ENCODE peak calls at places on chromosomes 16 and 17, in four cellular contexts. One of them, this sample, is unnamed.

GRCh38 chr16:74568961-74569631 is 37.8 kb downstream of the GLG1 start:
- DNase-seq in hepatic stellate cell: peak; percentile 21
- DNase-seq in stimulated activated CD4-positive, alpha-beta T cell treated with anti-CD3 and anti-CD28 coated beads, Interleukin-2, amount 100 ng/mL, for 4 hours: no peak
- DNase-seq in stromal cell of bone marrow: peak; percentile 17
- DNase-seq in this sample: no peak

GRCh38 chr17:70906808-70907207 is 737.5 kb downstream of the KCNJ2 start:
- DNase-seq in stromal cell of bone marrow: no peak
- DNase-seq in hepatic stellate cell: no peak
- DNase-seq in stimulated activated CD4-positive, alpha-beta T cell treated with anti-CD3 and anti-CD28 coated beads, Interleukin-2, amount 100 ng/mL, for 4 hours: no peak
- DNase-seq in this sample: no peak

GRCh38 chr16:53999841-54000240 is 286.7 kb downstream of the IRX3 start:
- DNase-seq in stimulated activated CD4-positive, alpha-beta T cell treated with anti-CD3 and anti-CD28 coated beads, Interleukin-2, amount 100 ng/mL, for 4 hours: no peak
- DNase-seq in hepatic stellate cell: no peak
- DNase-seq in stromal cell of bone marrow: peak; percentile 61
- DNase-seq in this sample: no peak

GRCh38 chr17:64077409-64077808 is 52.5 kb downstream of the ERN1 start:
- DNase-seq in stimulated activated CD4-positive, alpha-beta T cell treated with anti-CD3 and anti-CD28 coated beads, Interleukin-2, amount 100 ng/mL, for 4 hours: no peak
- DNase-seq in hepatic stellate cell: no peak
- DNase-seq in stromal cell of bone marrow: no peak
- DNase-seq in this sample: no peak

GRCh38 chr16:49470550-49470949 is 96.9 kb downstream of the C16orf78 start:
- DNase-seq in stimulated activated CD4-positive, alpha-beta T cell treated with anti-CD3 and anti-CD28 coated beads, Interleukin-2, amount 100 ng/mL, for 4 hours: no peak
- DNase-seq in stromal cell of bone marrow: no peak
- DNase-seq in hepatic stellate cell: no peak
- DNase-seq in this sample: no peak

GRCh38 chr16:31089199-31089598 is 456 bp upstream of the PRSS53 start:
- DNase-seq in hepatic stellate cell: no peak
- DNase-seq in stimulated activated CD4-positive, alpha-beta T cell treated with anti-CD3 and anti-CD28 coated beads, Interleukin-2, amount 100 ng/mL, for 4 hours: no peak
- DNase-seq in stromal cell of bone marrow: no peak
- DNase-seq in this sample: no peak

GRCh38 chr17:8797621-8798175 is 1.5 kb downstream of the MFSD6L start:
- DNase-seq in stimulated activated CD4-positive, alpha-beta T cell treated with anti-CD3 and anti-CD28 coated beads, Interleukin-2, amount 100 ng/mL, for 4 hours: no peak
- DNase-seq in stromal cell of bone marrow: no peak
- DNase-seq in hepatic stellate cell: no peak
- DNase-seq in this sample: no peak

GRCh38 chr17:7475764-7476422 is 3.5 kb downstream of the ZBTB4 start:
- DNase-seq in stromal cell of bone marrow: no peak
- DNase-seq in stimulated activated CD4-positive, alpha-beta T cell treated with anti-CD3 and anti-CD28 coated beads, Interleukin-2, amount 100 ng/mL, for 4 hours: no peak
- DNase-seq in hepatic stellate cell: peak; percentile 37
- DNase-seq in this sample: no peak

GRCh38 chr17:83053779-83054451 is 25.5 kb upstream of the METRNL start:
- DNase-seq in hepatic stellate cell: no peak
- DNase-seq in stromal cell of bone marrow: no peak
- DNase-seq in stimulated activated CD4-positive, alpha-beta T cell treated with anti-CD3 and anti-CD28 coated beads, Interleukin-2, amount 100 ng/mL, for 4 hours: no peak
- DNase-seq in this sample: no peak

GRCh38 chr16:71781741-71782140 is 26.9 kb downstream of the AP1G1 start:
- DNase-seq in stimulated activated CD4-positive, alpha-beta T cell treated with anti-CD3 and anti-CD28 coated beads, Interleukin-2, amount 100 ng/mL, for 4 hours: no peak
- DNase-seq in stromal cell of bone marrow: no peak
- DNase-seq in hepatic stellate cell: no peak
- DNase-seq in this sample: no peak

This sample was measured in HS-27A.